ENCODE peak calls at places on chromosomes 7 and 10, in six cellular contexts. C is epithelial cell of proximal tubule, G is mammary epithelial cell, S is NT2/D1, E is neuronal stem cell, W is prostate gland. O is an unnamed sample.

GRCh38 chr10:124998624-124999291 is 56.8 kb downstream of the ZRANB1 start:
- DNase-seq in C (no peak), G (no peak), S (no peak), E (no peak), W (no peak), O (no peak)

GRCh38 chr10:111076191-111076681 is 593 bp upstream of the ADRA2A start:
- DNase-seq in C (peak; percentile 12), G (peak; percentile 37), S (peak; percentile 76), E (peak; percentile 78), W (peak; percentile 31), O (peak; percentile 58)

GRCh38 chr7:130927564-130927963 is 193.6 kb upstream of the KLF14 start:
- DNase-seq in C (no peak), G (no peak), S (no peak), E (no peak), W (no peak), O (no peak)

GRCh38 chr7:151570366-151570915 is 50.7 kb upstream of the RHEB start:
- DNase-seq in C (no peak), G (no peak), S (no peak), E (no peak), W (no peak), O (no peak)

GRCh38 chr10:42864575-42864974 is 82.0 kb downstream of the BMS1 start:
- DNase-seq in C (no peak), G (peak; percentile 18), S (peak; percentile 8), E (no peak), W (no peak), O (peak; percentile 66)

GRCh38 chr7:32648408-32649156 is 153.3 kb downstream of the AVL9 start:
- DNase-seq in C (no peak), G (no peak), S (no peak), E (no peak), W (no peak), O (no peak)

GRCh38 chr7:45692031-45692430 is 117.9 kb downstream of the ADCY1 start:
- DNase-seq in C (no peak), G (no peak), S (no peak), E (no peak), W (peak; percentile 3), O (no peak)

GRCh38 chr7:150979706-150980390 is 1.7 kb upstream of the KCNH2 start:
- DNase-seq in C (no peak), G (no peak), S (no peak), E (no peak), W (no peak), O (no peak)

GRCh38 chr7:408651-409343 is 110.8 kb downstream of the PDGFA start:
- DNase-seq in C (no peak), G (no peak), S (no peak), E (no peak), W (no peak), O (no peak)

GRCh38 chr10:77187376-77187999 is 450.1 kb downstream of the KCNMA1 start:
- DNase-seq in C (no peak), G (no peak), S (no peak), E (no peak), W (no peak), O (no peak)

GRCh38 chr7:17902599-17902998 is 37.7 kb downstream of the SNX13 start:
- DNase-seq in C (no peak), G (no peak), S (peak; percentile 25), E (no peak), W (no peak), O (no peak)

GRCh38 chr7:50369408-50370026 is 65.0 kb downstream of the IKZF1 start:
- DNase-seq in C (no peak), G (peak; percentile 3), S (peak; percentile 88), E (peak; percentile 57), W (no peak), O (peak; percentile 18)

GRCh38 chr10:127547997-127548396 is 1.1 kb upstream of the NPS start:
- DNase-seq in C (no peak), G (no peak), S (no peak), E (no peak), W (no peak), O (no peak)

GRCh38 chr10:75283150-75284096 is 47.7 kb upstream of the COMTD1 start:
- DNase-seq in C (no peak), G (peak; percentile 14), S (no peak), E (no peak), W (peak; percentile 54), O (no peak)

GRCh38 chr10:86970152-86970886 is 2.0 kb downstream of the ADIRF start:
- DNase-seq in C (no peak), G (peak; percentile 61), S (no peak), E (no peak), W (peak; percentile 63), O (no peak)

GRCh38 chr10:69872326-69872725 is 70.6 kb downstream of the COL13A1 start:
- DNase-seq in C (no peak), G (no peak), S (no peak), E (no peak), W (no peak), O (no peak)

GRCh38 chr7:130891254-130892094 is 157.5 kb upstream of the KLF14 start:
- DNase-seq in C (no peak), G (peak; percentile 92), S (no peak), E (no peak), W (peak; percentile 55), O (no peak)

GRCh38 chr10:119903946-119904666 is 11.6 kb downstream of the SEC23IP start:
- DNase-seq in C (no peak), G (no peak), S (no peak), E (no peak), W (no peak), O (no peak)

GRCh38 chr7:49333180-49333881 is 409.0 kb downstream of the CDC14C start:
- DNase-seq in C (no peak), G (no peak), S (no peak), E (no peak), W (no peak), O (no peak)

GRCh38 chr10:74949843-74950765 is 123.7 kb downstream of the KAT6B start:
- DNase-seq in C (no peak), G (no peak), S (no peak), E (no peak), W (no peak), O (no peak)

GRCh38 chr10:18650618-18651017 is 769 bp downstream of the NSUN6 start:
- DNase-seq in C (no peak), G (no peak), S (no peak), E (no peak), W (no peak), O (no peak)

GRCh38 chr7:112001089-112001826 is 204.9 kb downstream of the DOCK4 start:
- DNase-seq in C (peak; percentile 74), G (peak; percentile 92), S (no peak), E (no peak), W (no peak), O (no peak)

GRCh38 chr7:129843982-129844840 is 108.5 kb downstream of the UBE2H start:
- DNase-seq in C (no peak), G (no peak), S (no peak), E (no peak), W (no peak), O (no peak)

GRCh38 chr10:67978749-67979148 is 94.3 kb downstream of the SIRT1 start:
- DNase-seq in C (no peak), G (no peak), S (no peak), E (no peak), W (no peak), O (no peak)

GRCh38 chr10:70694410-70695179 is 22.3 kb downstream of the ADAMTS14 start:
- DNase-seq in C (peak; percentile 13), G (no peak), S (no peak), E (no peak), W (no peak), O (no peak)

GRCh38 chr7:135111379-135111778 is 36.5 kb upstream of the TMEM140 start:
- DNase-seq in C (no peak), G (no peak), S (no peak), E (no peak), W (no peak), O (no peak)

GRCh38 chr7:45979275-45980180 is 58.5 kb upstream of the IGFBP3 start:
- DNase-seq in C (no peak), G (no peak), S (no peak), E (no peak), W (no peak), O (no peak)

GRCh38 chr7:116780521-116780920 is 81.9 kb upstream of the CAPZA2 start:
- DNase-seq in C (no peak), G (no peak), S (no peak), E (no peak), W (no peak), O (no peak)

GRCh38 chr7:15603124-15603523 is 41.3 kb upstream of the AGMO start:
- DNase-seq in C (peak; percentile 7), G (no peak), S (no peak), E (no peak), W (no peak), O (no peak)
- H3K4me3 ChIP-seq in C (no peak overlapping the region), G (no peak overlapping the region), S (no peak overlapping the region), E (no peak overlapping the region), W (no peak overlapping the region), O (no peak overlapping the region)

GRCh38 chr7:82471351-82472020 is 27.9 kb upstream of the CACNA2D1 start:
- DNase-seq in C (no peak), G (no peak), S (no peak), E (no peak), W (no peak), O (no peak)
- H3K4me3 ChIP-seq in C (no peak overlapping the region), G (no peak overlapping the region), S (no peak overlapping the region), E (no peak overlapping the region), W (no peak overlapping the region), O (no peak overlapping the region)

DNA sequence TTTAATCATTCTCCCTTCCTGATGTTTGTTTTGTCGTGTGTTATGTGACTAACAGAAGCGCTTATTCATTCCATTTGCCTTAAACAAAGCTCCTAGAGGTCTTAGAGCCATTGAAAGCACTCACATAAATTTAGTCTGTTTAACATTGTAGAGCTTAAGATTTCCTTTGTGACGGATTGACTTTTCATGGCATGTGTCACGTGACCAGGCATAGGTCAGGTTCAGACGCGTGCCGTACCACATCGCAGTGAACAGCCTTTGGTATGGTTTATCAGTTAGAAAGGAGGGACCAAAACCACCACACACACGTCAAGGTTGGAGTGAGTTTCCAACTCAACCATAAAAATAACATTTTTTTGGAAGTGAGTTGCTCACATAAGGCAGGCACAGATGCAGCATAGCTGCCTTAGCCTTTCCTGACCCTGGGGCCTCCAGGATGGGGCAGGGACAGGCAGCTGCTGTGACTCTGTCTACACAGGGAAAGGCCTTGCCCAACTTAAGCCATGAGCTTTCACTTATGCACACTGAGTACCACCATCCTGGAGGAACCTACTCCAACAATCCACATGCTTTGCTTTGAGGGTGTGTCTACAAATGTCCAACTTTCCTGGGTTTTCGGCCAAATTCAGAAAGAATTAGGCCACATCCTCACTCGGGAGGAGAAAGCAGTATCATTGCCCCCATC is 55.5 kb downstream of the WDFY4 start:
- DNase-seq in C (no peak), G (no peak), S (no peak), E (no peak), W (no peak), O (no peak)
- H3K4me3 ChIP-seq in C (no peak overlapping the region), G (no peak overlapping the region), S (no peak overlapping the region), E (no peak overlapping the region), W (no peak overlapping the region), O (no peak overlapping the region)

GRCh38 chr7:30347226-30348082 is 63.1 kb downstream of the ZNRF2 start:
- DNase-seq in C (peak; percentile 64), G (no peak), S (no peak), E (no peak), W (no peak), O (no peak)

GRCh38 chr7:30349170-30349569 is 64.8 kb downstream of the ZNRF2 start:
- DNase-seq in C (no peak), G (no peak), S (no peak), E (no peak), W (no peak), O (no peak)

GRCh38 chr7:30349816-30350215 is 65.4 kb downstream of the ZNRF2 start:
- DNase-seq in C (no peak), G (no peak), S (no peak), E (no peak), W (no peak), O (no peak)

GRCh38 chr7:30348083-30348560 is 63.7 kb downstream of the ZNRF2 start:
- DNase-seq in C (peak; percentile 96), G (peak; percentile 92), S (peak; percentile 39), E (no peak), W (no peak), O (no peak)

GRCh38 chr7:30344513-30344912 is 60.1 kb downstream of the ZNRF2 start:
- DNase-seq in C (no peak), G (no peak), S (no peak), E (no peak), W (no peak), O (no peak)
- H3K4me3 ChIP-seq in C (no peak overlapping the region), G (no peak overlapping the region), S (no peak overlapping the region), E (no peak overlapping the region), W (no peak overlapping the region), O (no peak overlapping the region)